ENCODE peak calls at places on chromosomes 12 and 14, in ten cellular contexts. N is G401; S is activated CD4-positive, alpha-beta T cell treated with anti-CD3 and anti-CD28 coated beads, Interleukin-2, amount 50 U/mL, for 4 hours; O is AG10803; F is AG08395; E is NCI-H1105; L is Caki2; D is amniotic stem cell; P is IMR-90; H is stimulated activated CD4-positive, alpha-beta T cell treated with anti-CD3 and anti-CD28 coated beads, Interleukin-1b, Interleukin-23, amount 100 ng/mL, for 48 hours. W is an unnamed sample.

GRCh38 chr12:55935742-55936151 is 4.8 kb downstream of the DGKA start:
- DNase-seq in H (peak; percentile 37), D (no peak), P (no peak), L (no peak), E (no peak), O (no peak), N (peak; percentile 40), S (peak; percentile 36), F (no peak), W (peak; percentile 60)

GRCh38 chr14:24701031-24701430 is 67.0 kb upstream of the GZMB start:
- DNase-seq in O (no peak), H (no peak), S (no peak), P (no peak), E (no peak), L (no peak), D (no peak), N (no peak), F (no peak), W (no peak)

GRCh38 chr14:64841121-64841611 is 38.5 kb downstream of the SPTB start:
- DNase-seq in P (peak; percentile 62), L (peak; percentile 45), H (no peak), F (peak; percentile 73), S (no peak), D (no peak), O (peak; percentile 66), N (no peak), E (no peak), W (no peak)

GRCh38 chr12:108947097-108947496 is 67.2 kb downstream of the DAO start:
- DNase-seq in F (no peak), L (no peak), E (no peak), H (no peak), D (no peak), N (no peak), P (no peak), O (no peak), S (no peak), W (no peak)

GRCh38 chr12:92938623-92939022 is 9.5 kb upstream of the EEA1 start:
- DNase-seq in H (no peak), O (no peak), L (no peak), E (no peak), P (no peak), S (no peak), D (no peak), F (no peak), N (no peak), W (no peak)

GRCh38 chr12:113860950-113861349 is 105.2 kb downstream of the RBM19 start:
- DNase-seq in D (no peak), O (peak; percentile 87), L (peak; percentile 10), S (no peak), H (no peak), F (peak; percentile 78), E (no peak), N (no peak), P (peak; percentile 98), W (no peak)

GRCh38 chr14:76495983-76496382 is 120.0 kb downstream of the ESRRB start:
- DNase-seq in L (no peak), F (no peak), E (no peak), S (no peak), P (no peak), O (no peak), N (no peak), H (no peak), D (no peak), W (no peak)

GRCh38 chr12:9673404-9674225 is 4.1 kb downstream of the CLEC2D start:
- DNase-seq in P (peak; percentile 92), H (peak; percentile 75), E (no peak), S (no peak), N (peak; percentile 8), D (no peak), F (peak; percentile 87), O (peak; percentile 91), L (peak; percentile 84), W (peak; percentile 88)

GRCh38 chr12:116892318-116892717 is 11.1 kb upstream of the HRK start:
- DNase-seq in N (no peak), S (no peak), F (no peak), O (no peak), E (no peak), L (no peak), H (no peak), P (no peak), D (no peak), W (no peak)

GRCh38 chr12:47846294-47846996 is 26.7 kb upstream of the HDAC7 start:
- DNase-seq in F (no peak), D (no peak), E (no peak), N (no peak), O (no peak), S (no peak), L (no peak), P (no peak), H (no peak), W (no peak)

GRCh38 chr12:82524020-82524419 is 162.7 kb upstream of the TMTC2 start:
- DNase-seq in N (no peak), H (no peak), O (no peak), E (no peak), L (peak; percentile 80), F (no peak), P (no peak), S (no peak), D (no peak), W (no peak)

GRCh38 chr12:12779529-12779928 is 5.9 kb upstream of the APOLD1 start:
- DNase-seq in H (no peak), F (peak; percentile 45), D (no peak), S (no peak), E (peak; percentile 86), P (peak; percentile 96), N (no peak), O (peak; percentile 87), L (peak; percentile 84), W (no peak)

GRCh38 chr14:24334431-24335271 is at the start of gene ADCY4:
- DNase-seq in S (no peak), E (no peak), D (no peak), N (no peak), F (no peak), O (no peak), P (no peak), L (no peak), H (no peak), W (no peak)

GRCh38 chr12:6200266-6201198 is at the start of gene CD9:
- DNase-seq in E (peak; percentile 18), O (no peak), H (peak; percentile 16), N (no peak), F (no peak), L (peak; percentile 52), D (no peak), S (no peak), P (no peak), W (peak; percentile 32)

GRCh38 chr12:131235871-131236271 is 282.2 kb downstream of the ADGRD1 start:
- DNase-seq in N (no peak), L (no peak), E (no peak), P (no peak), F (no peak), D (no peak), O (no peak), H (no peak), S (no peak), W (no peak)

GRCh38 chr12:95820096-95820703 is 29.6 kb upstream of the NTN4 start:
- DNase-seq in H (no peak), S (no peak), O (peak; percentile 55), P (peak; percentile 62), F (peak; percentile 68), E (peak; percentile 83), L (no peak), D (no peak), N (peak; percentile 42), W (no peak)

GRCh38 chr14:58752782-58753181 is 115.0 kb downstream of the DACT1 start:
- DNase-seq in H (no peak), E (peak; percentile 78), N (peak; percentile 77), S (no peak), F (no peak), L (peak; percentile 14), P (no peak), O (no peak), D (no peak), W (no peak)

GRCh38 chr12:50625029-50625875 is 120.5 kb downstream of the DIP2B start:
- DNase-seq in L (no peak), F (no peak), D (no peak), O (no peak), P (no peak), E (no peak), N (no peak), H (no peak), S (no peak), W (no peak)

GRCh38 chr12:57621497-57622292 is 10.5 kb downstream of the ARHGEF25 start:
- DNase-seq in S (peak; percentile 52), D (peak; percentile 17), L (peak; percentile 41), E (peak; percentile 30), P (peak; percentile 11), F (peak; percentile 70), N (peak; percentile 61), H (peak; percentile 47), O (peak; percentile 13), W (peak; percentile 68)

GRCh38 chr12:12585115-12585862 is 22.6 kb upstream of the DUSP16 start:
- DNase-seq in E (no peak), L (no peak), P (no peak), S (no peak), O (no peak), D (no peak), F (no peak), N (no peak), H (no peak), W (no peak)

GRCh38 chr12:3587402-3588013 is 96.5 kb downstream of the PRMT8 start:
- DNase-seq in O (no peak), S (no peak), F (no peak), L (no peak), N (no peak), D (no peak), H (no peak), E (no peak), P (no peak), W (no peak)

GRCh38 chr12:125519026-125519651 is 453.9 kb downstream of the AACS start:
- DNase-seq in O (no peak), D (no peak), L (no peak), H (no peak), F (no peak), P (no peak), E (no peak), S (no peak), N (no peak), W (no peak)

GRCh38 chr14:60839657-60840056 is 105.1 kb downstream of the MNAT1 start:
- DNase-seq in H (no peak), N (no peak), L (no peak), E (no peak), F (no peak), D (no peak), P (no peak), O (no peak), S (no peak), W (no peak)

GRCh38 chr14:65002586-65003210 is 16.0 kb downstream of the FNTB start:
- DNase-seq in E (no peak), O (peak; percentile 78), D (no peak), P (peak; percentile 48), N (no peak), S (no peak), H (no peak), L (no peak), F (peak; percentile 62), W (no peak)

GRCh38 chr14:102668291-102668873 is 75.9 kb downstream of the RCOR1 start:
- DNase-seq in H (no peak), O (no peak), D (no peak), F (no peak), S (no peak), E (no peak), P (no peak), N (no peak), L (no peak), W (no peak)

GRCh38 chr12:47281667-47282171 is 202.0 kb upstream of the AMIGO2 start:
- DNase-seq in S (no peak), P (peak; percentile 24), O (no peak), F (no peak), L (no peak), N (no peak), E (no peak), D (no peak), H (peak; percentile 73), W (peak; percentile 68)

GRCh38 chr12:118436002-118436724 is 59.8 kb downstream of the SUDS3 start:
- DNase-seq in S (no peak), F (no peak), O (no peak), L (no peak), P (no peak), E (no peak), N (peak; percentile 15), H (no peak), D (no peak), W (no peak)

GRCh38 chr14:66105819-66106218 is 380.4 kb upstream of the CCDC196 start:
- DNase-seq in D (peak; percentile 42), E (no peak), S (no peak), H (peak; percentile 8), N (no peak), P (no peak), O (peak; percentile 63), F (peak; percentile 86), L (no peak), W (peak; percentile 34)

W was measured in activated CD4-positive, alpha-beta memory T cell treated with anti-CD3 and anti-CD28 coated beads for 36 hours.